ENCODE peak calls at places on chromosomes 13 and 19, in five cellular contexts. K is CD4-positive, CD25-positive, alpha-beta regulatory T cell; T is adrenal gland; D is COR-L47; R is T-helper 2 cell. S is an unnamed sample.

GRCh38 chr19:7926021-7926726 is at the start of gene CTXN1:
- DNase-seq in K (peak; percentile 73), T (peak; percentile 89), D (peak; percentile 56), R (peak; percentile 72), S (peak; percentile 29)

GRCh38 chr13:27496006-27496405 is 45.6 kb upstream of the MTIF3 start:
- DNase-seq in K (no peak), T (no peak), D (no peak), R (no peak), S (no peak)

GRCh38 chr13:111505175-111505777 is 184.8 kb downstream of the TEX29 start:
- DNase-seq in K (no peak), T (no peak), D (peak; percentile 27), R (no peak), S (no peak)

GRCh38 chr19:12783849-12784393 is 7.4 kb upstream of the JUNB start:
- DNase-seq in K (no peak), T (peak; percentile 80), D (no peak), R (no peak), S (no peak)

GRCh38 chr13:36752673-36753072 is 66.3 kb upstream of the RFXAP start:
- DNase-seq in K (no peak), T (no peak), D (no peak), R (no peak), S (no peak)

GRCh38 chr13:47211106-47211505 is 314.3 kb upstream of the HTR2A start:
- DNase-seq in K (no peak), T (no peak), D (no peak), R (no peak), S (no peak)

GRCh38 chr19:34841780-34842179 is 68.8 kb upstream of the ZNF599 start:
- DNase-seq in K (no peak), T (no peak), D (no peak), R (no peak), S (no peak)

GRCh38 chr13:41075034-41075433 is 13.7 kb downstream of the WBP4 start:
- DNase-seq in K (peak; percentile 44), T (no peak), D (peak; percentile 70), R (no peak), S (no peak)

GRCh38 chr19:24052811-24053210 is 34.2 kb upstream of the ZNF254 start:
- DNase-seq in K (no peak), T (no peak), D (no peak), R (no peak), S (no peak)

GRCh38 chr19:30450101-30450500 is 77.9 kb downstream of the ZNF536 start:
- DNase-seq in K (no peak), T (peak; percentile 77), D (peak; percentile 53), R (no peak), S (no peak)

GRCh38 chr13:44815507-44816074 is 173.7 kb downstream of the NUFIP1 start:
- DNase-seq in K (no peak), T (peak; percentile 93), D (no peak), R (no peak), S (no peak)